ENCODE peak calls at places on chromosomes 6 and 20, in nine cellular contexts. K, M, X, Q, H, T, V, G and U are unnamed samples.

GRCh38 chr6:84645000-84645399 is 119.4 kb downstream of the TBX18 start:
- DNase-seq in H (no peak), M (no peak), G (no peak), Q (no peak), X (no peak), T (no peak), K (no peak), V (no peak), U (no peak)

GRCh38 chr6:121260651-121261102 is 73.6 kb downstream of the TBC1D32 start:
- DNase-seq in G (no peak), H (no peak), X (no peak), M (no peak), V (no peak), T (no peak), K (no peak), Q (no peak), U (no peak)

GRCh38 chr20:58131581-58132142 is 96.8 kb downstream of the ANKRD60 start:
- DNase-seq in T (peak; percentile 75), X (peak; percentile 13), G (no peak), H (no peak), V (peak; percentile 44), M (peak; percentile 27), K (peak; percentile 63), Q (no peak), U (no peak)

GRCh38 chr6:9308284-9308683 is 872.9 kb upstream of the SLC35B3 start:
- DNase-seq in Q (no peak), H (no peak), X (no peak), V (no peak), M (no peak), G (no peak), K (no peak), T (no peak), U (no peak)

GRCh38 chr6:109332748-109333147 is 49.5 kb downstream of the CD164 start:
- DNase-seq in K (no peak), H (no peak), Q (no peak), T (peak; percentile 43), M (no peak), V (no peak), G (no peak), X (no peak), U (no peak)

GRCh38 chr6:29965873-29966601 is 23.7 kb downstream of the HLA-A start:
- DNase-seq in V (peak; percentile 91), Q (peak; percentile 65), M (peak; percentile 91), X (peak; percentile 57), K (peak; percentile 84), H (no peak), G (peak; percentile 57), T (peak; percentile 95), U (peak; percentile 95)

GRCh38 chr20:3654326-3655031 is 8.7 kb downstream of the GFRA4 start:
- DNase-seq in G (no peak), M (no peak), Q (no peak), H (no peak), K (no peak), V (no peak), T (no peak), X (no peak), U (no peak)

GRCh38 chr6:1625926-1626413 is 16.3 kb downstream of the FOXC1 start:
- DNase-seq in V (no peak), Q (no peak), H (no peak), G (no peak), T (no peak), M (no peak), K (no peak), X (no peak), U (no peak)

GRCh38 chr6:142946924-142947701 is 2.1 kb upstream of the HIVEP2 start:
- DNase-seq in M (no peak), K (peak; percentile 89), Q (peak; percentile 59), V (peak; percentile 92), G (peak; percentile 75), H (peak; percentile 57), T (peak; percentile 67), X (peak; percentile 77), U (peak; percentile 96)

GRCh38 chr20:23082846-23083552 is 3.1 kb downstream of the CD93 start:
- DNase-seq in G (peak; percentile 30), K (no peak), V (no peak), X (no peak), H (no peak), M (no peak), Q (no peak), T (no peak), U (peak; percentile 71)

GRCh38 chr6:89618026-89618425 is 20.5 kb downstream of the LYRM2 start:
- DNase-seq in X (no peak), M (no peak), T (no peak), H (no peak), G (no peak), Q (no peak), K (no peak), V (no peak), U (no peak)

GRCh38 chr20:18852318-18852717 is 38.7 kb downstream of the SCP2D1 start:
- DNase-seq in V (no peak), G (no peak), T (no peak), M (no peak), X (no peak), H (no peak), K (no peak), Q (no peak), U (no peak)

GRCh38 chr20:38158701-38159325 is 6.3 kb downstream of the TGM2 start:
- DNase-seq in M (no peak), Q (peak; percentile 84), V (no peak), T (no peak), H (no peak), X (no peak), G (no peak), K (no peak), U (no peak)

GRCh38 chr20:38159539-38159938 is 5.5 kb downstream of the TGM2 start:
- DNase-seq in M (no peak), G (no peak), Q (no peak), T (no peak), K (no peak), V (no peak), X (no peak), H (no peak), U (no peak)

GRCh38 chr20:38156280-38156679 is 8.8 kb downstream of the TGM2 start:
- DNase-seq in Q (no peak), M (no peak), X (no peak), K (no peak), H (no peak), V (no peak), G (no peak), T (no peak), U (no peak)

GRCh38 chr20:38156888-38157634 is 8.0 kb downstream of the TGM2 start:
- DNase-seq in Q (no peak), V (peak; percentile 90), G (peak; percentile 14), X (no peak), H (no peak), K (no peak), M (no peak), T (no peak), U (no peak)

GRCh38 chr20:38157635-38158495 is 7.2 kb downstream of the TGM2 start:
- DNase-seq in V (no peak), X (no peak), K (no peak), G (no peak), M (no peak), Q (no peak), H (no peak), T (no peak), U (no peak)
- TF ChIP-seq POLR2AphosphoS5 in V (peak; percentile 37), X (no peak), K (no peak), G (no peak), M (no peak), Q (no peak), H (no peak), T (no peak), U (peak; percentile 27)

GRCh38 chr20:64070244-64070993 is 7.4 kb downstream of the TCEA2 start:
- DNase-seq in T (no peak), M (no peak), H (no peak), Q (no peak), X (no peak), K (no peak), G (no peak), V (no peak), U (peak; percentile 78)

GRCh38 chr20:64073476-64074183 is 5.7 kb downstream of the RGS19 start:
- DNase-seq in T (no peak), K (no peak), G (no peak), M (no peak), X (no peak), H (no peak), V (no peak), Q (no peak), U (no peak)

GRCh38 chr20:64072664-64073063 is 6.7 kb downstream of the RGS19 start:
- DNase-seq in G (no peak), Q (no peak), V (no peak), M (no peak), T (no peak), H (no peak), K (no peak), X (no peak), U (peak; percentile 66)

GRCh38 chr20:64069614-64070243 is 6.7 kb downstream of the TCEA2 start:
- DNase-seq in X (no peak), T (peak; percentile 62), M (no peak), K (no peak), V (no peak), H (peak; percentile 67), G (no peak), Q (peak; percentile 70), U (no peak)

GRCh38 chr20:64071341-64072332 is 7.7 kb downstream of the RGS19 start:
- DNase-seq in Q (no peak), H (no peak), X (no peak), T (no peak), G (no peak), V (no peak), M (no peak), K (no peak), U (no peak)
- TF ChIP-seq POLR2AphosphoS5 in Q (no peak), H (peak; percentile 67), X (no peak), T (no peak), G (no peak), V (no peak), M (no peak), K (no peak), U (no peak)

GRCh38 chr20:31572042-31572700 is 32.9 kb upstream of the ID1 start:
- DNase-seq in K (no peak), T (no peak), H (no peak), M (no peak), V (no peak), G (no peak), Q (no peak), X (no peak), U (no peak)
- TF ChIP-seq POLR2AphosphoS5 in K (no peak), T (no peak), H (no peak), M (no peak), V (no peak), G (no peak), Q (no peak), X (no peak), U (no peak)

DNA sequence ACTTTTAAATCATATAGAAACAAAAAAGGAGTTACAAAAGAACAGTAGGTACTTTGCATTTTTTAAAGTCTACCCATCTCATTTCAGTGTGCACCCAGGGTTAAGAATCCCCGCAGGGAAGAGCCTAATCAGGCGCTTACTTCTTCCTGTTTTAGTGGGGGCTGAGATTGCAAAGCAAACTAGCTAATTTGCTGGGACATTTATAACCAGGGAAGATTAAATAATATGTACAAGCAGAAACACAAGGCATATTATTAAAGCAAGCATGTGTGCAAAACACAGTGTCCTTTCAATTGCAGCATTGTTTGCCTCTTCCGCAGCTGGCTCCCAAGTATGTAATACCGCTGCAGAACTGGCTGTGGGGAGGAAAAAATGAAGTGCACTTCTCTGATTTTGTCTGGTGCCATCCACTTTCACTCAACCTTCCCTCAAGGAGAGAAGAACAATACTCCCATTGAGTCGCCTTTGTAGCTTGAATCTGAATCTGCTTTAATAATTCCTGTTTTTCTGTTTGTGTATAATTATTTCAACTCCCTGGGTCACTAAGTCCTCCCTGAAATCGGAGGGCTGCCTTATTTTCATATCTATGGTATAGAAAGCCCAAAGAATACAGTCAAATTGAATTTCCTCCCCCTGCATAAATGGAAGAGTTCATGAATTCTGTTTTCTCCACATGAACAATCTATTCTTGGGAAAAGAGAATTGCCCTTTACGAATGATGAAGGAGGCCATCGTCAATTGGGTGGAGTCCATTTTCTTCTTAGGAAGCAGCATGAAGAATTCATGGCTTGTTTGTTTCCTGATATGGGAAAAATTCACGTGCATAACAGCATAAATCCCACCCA is 23.3 kb upstream of the BCAS1 start:
- DNase-seq in T (no peak), Q (no peak), K (no peak), M (no peak), X (no peak), G (no peak), H (no peak), V (no peak), U (no peak)
- TF ChIP-seq POLR2AphosphoS5 in T (no peak), Q (no peak), K (no peak), M (no peak), X (no peak), G (no peak), H (no peak), V (no peak), U (no peak)